ENCODE peak calls at places on chromosomes 16 and 17, in ten cellular contexts. R is WTC11, A is dorsolateral prefrontal cortex, O is thoracic aorta, P is foreskin fibroblast, J is gastrocnemius medialis, Q is stomach, D is glutamatergic neuron, V is A549, S is GM23338. K is an unnamed sample.

GRCh38 chr17:12672944-12673343 is 7.3 kb downstream of the MYOCD start:
- DNase-seq in Q (no peak), J (no peak), A (no peak), D (no peak), S (no peak), P (no peak), V (no peak), O (no peak), R (no peak), K (no peak)

GRCh38 chr16:56662357-56663354 is 4.9 kb downstream of the MT1F start:
- DNase-seq in P (no peak), V (no peak), O (no peak), D (no peak), R (no peak), A (no peak), Q (no peak), J (no peak), S (peak), K (no peak)

GRCh38 chr17:42908872-42909700 is 8.5 kb downstream of the G6PC1 start:
- DNase-seq in V (no peak), Q (no peak), O (no peak), R (no peak), J (no peak), S (no peak), P (peak), A (no peak), D (no peak), K (no peak)

GRCh38 chr17:4090898-4091297 is 51.9 kb downstream of the ZZEF1 start:
- DNase-seq in S (no peak), D (no peak), V (no peak), J (peak), Q (no peak), A (no peak), R (no peak), O (no peak), P (peak), K (peak)

GRCh38 chr16:22300427-22301071 is 3.3 kb downstream of the POLR3E start:
- DNase-seq in V (peak), P (peak), D (peak), R (peak), J (peak), Q (peak), A (peak), S (peak), O (no peak), K (peak)

GRCh38 chr17:15086776-15087175 is 178.3 kb downstream of the PMP22 start:
- DNase-seq in O (no peak), D (no peak), S (peak), Q (no peak), V (no peak), J (no peak), P (no peak), R (no peak), A (no peak), K (no peak)

GRCh38 chr16:29307598-29308507 is 98.7 kb downstream of the NPIPB11 start:
- DNase-seq in Q (no peak), S (no peak), D (no peak), R (no peak), V (peak), A (no peak), P (peak), J (no peak), O (no peak), K (no peak)

GRCh38 chr16:89540557-89540956 is 19.9 kb upstream of the RPL13 start:
- DNase-seq in Q (no peak), O (no peak), R (no peak), D (no peak), S (no peak), V (no peak), P (no peak), J (no peak), A (no peak), K (no peak)

GRCh38 chr16:2752850-2753522 is 548 bp downstream of the SRRM2 start:
- DNase-seq in V (peak), P (peak), R (no peak), A (peak), Q (peak), D (peak), J (peak), O (no peak), S (peak), K (peak)

GRCh38 chr17:59848778-59849177 is 44.0 kb downstream of the TUBD1 start:
- DNase-seq in S (no peak), P (peak), R (no peak), O (no peak), J (peak), D (no peak), A (no peak), V (no peak), Q (peak), K (peak)

GRCh38 chr17:19728114-19728495 is 11.7 kb upstream of the SLC47A2 start:
- DNase-seq in O (peak), Q (peak), P (peak), R (no peak), D (no peak), V (peak), S (no peak), A (peak), J (peak), K (peak)

GRCh38 chr16:49600541-49600940 is 226.9 kb downstream of the C16orf78 start:
- DNase-seq in Q (peak), R (no peak), J (no peak), S (no peak), O (no peak), A (no peak), D (no peak), P (no peak), V (no peak), K (no peak)

GRCh38 chr16:27204232-27204915 is 1.0 kb downstream of the KDM8 start:
- DNase-seq in A (no peak), D (no peak), O (no peak), S (peak), Q (no peak), V (no peak), R (no peak), J (peak), P (no peak), K (no peak)

GRCh38 chr16:72301416-72302048 is 129.6 kb upstream of the PMFBP1 start:
- DNase-seq in O (no peak), R (no peak), Q (no peak), P (no peak), J (no peak), A (no peak), D (no peak), S (no peak), V (no peak), K (no peak)

GRCh38 chr17:16425202-16425601 is 9.8 kb downstream of the TRPV2 start:
- DNase-seq in S (no peak), Q (no peak), A (no peak), V (no peak), O (no peak), D (no peak), P (no peak), R (no peak), J (no peak), K (no peak)

GRCh38 chr16:80407265-80407987 is 133.4 kb upstream of the DYNLRB2 start:
- DNase-seq in O (no peak), A (no peak), V (no peak), D (no peak), Q (no peak), P (no peak), R (no peak), J (no peak), S (no peak), K (no peak)

GRCh38 chr17:37081287-37081686 is 132.5 kb downstream of the AATF start:
- DNase-seq in R (no peak), P (no peak), Q (no peak), J (no peak), O (no peak), A (no peak), S (peak), D (no peak), V (peak), K (no peak)

GRCh38 chr16:30185683-30186421 is 2.5 kb downstream of the CORO1A start:
- DNase-seq in S (peak), D (peak), J (no peak), R (no peak), O (no peak), Q (peak), P (no peak), A (no peak), V (no peak), K (no peak)

GRCh38 chr17:33520404-33521032 is 227.4 kb upstream of the ASIC2 start:
- DNase-seq in A (no peak), S (peak), Q (peak), V (peak), P (no peak), D (peak), J (no peak), O (no peak), R (peak), K (peak)

GRCh38 chr17:33519692-33520091 is 226.6 kb upstream of the ASIC2 start:
- DNase-seq in V (no peak), D (no peak), Q (no peak), O (no peak), R (no peak), P (no peak), A (no peak), J (no peak), S (no peak), K (no peak)

GRCh38 chr17:33523577-33523981 is 230.5 kb upstream of the ASIC2 start:
- DNase-seq in V (no peak), S (no peak), J (peak), D (no peak), O (no peak), Q (no peak), P (no peak), A (peak), R (no peak), K (peak)

GRCh38 chr17:33521784-33522183 is 228.7 kb upstream of the ASIC2 start:
- DNase-seq in O (no peak), D (peak), R (peak), A (no peak), J (no peak), Q (no peak), P (no peak), V (no peak), S (peak), K (no peak)

GRCh38 chr17:33522623-33523022 is 229.5 kb upstream of the ASIC2 start:
- DNase-seq in P (no peak), A (no peak), V (no peak), R (peak), D (peak), S (peak), Q (no peak), O (no peak), J (no peak), K (no peak)
- TF ChIP-seq CTCF in P (no peak), A (no peak), V (no peak), R (no peak), D (no peak), S (peak), Q (no peak), O (no peak), J (no peak), K (no peak)

GRCh38 chr17:8572767-8573166 is 57.8 kb downstream of the MYH10 start:
- DNase-seq in S (no peak), Q (no peak), P (peak), D (no peak), O (no peak), J (no peak), R (no peak), A (no peak), V (no peak), K (peak)
- TF ChIP-seq CTCF in S (no peak), Q (no peak), P (no peak), D (no peak), O (no peak), J (peak), R (no peak), A (peak), V (peak), K (peak)

DNA sequence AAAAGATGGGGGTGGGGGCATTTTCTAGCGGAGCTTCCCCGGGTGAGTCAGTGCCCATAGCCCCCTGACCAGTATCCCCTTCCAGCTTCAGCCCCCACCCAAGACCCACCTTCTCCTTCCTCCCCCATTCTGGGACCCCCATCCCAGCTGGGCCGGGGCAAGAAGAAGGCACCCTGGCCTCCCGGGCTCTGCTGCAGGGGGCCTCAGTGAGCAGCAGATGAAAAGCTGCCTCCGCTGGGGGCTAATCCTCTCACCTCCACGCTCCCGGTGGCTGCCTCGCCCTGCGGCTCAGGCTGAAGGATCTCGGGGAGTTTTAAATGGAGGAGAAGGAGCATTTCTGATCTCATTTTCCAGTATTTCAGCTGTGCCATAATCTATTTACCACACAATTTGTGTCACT is 313.5 kb upstream of the TNRC6C start:
- DNase-seq in P (no peak), D (no peak), V (no peak), J (peak), O (no peak), Q (no peak), A (no peak), S (peak), R (peak), K (no peak)
- TF ChIP-seq CTCF in P (no peak), D (no peak), V (no peak), J (peak), O (no peak), Q (no peak), A (no peak), S (peak), R (no peak), K (no peak)

GRCh38 chr17:65799869-65800268 is 238.4 kb upstream of the AXIN2 start:
- DNase-seq in S (no peak), O (no peak), J (no peak), A (no peak), P (no peak), V (no peak), R (no peak), D (no peak), Q (no peak), K (no peak)

GRCh38 chr17:65797101-65797500 is 235.7 kb upstream of the AXIN2 start:
- DNase-seq in S (no peak), R (no peak), V (no peak), D (no peak), P (peak), J (no peak), O (no peak), A (no peak), Q (no peak), K (no peak)

GRCh38 chr17:65800655-65801054 is 239.2 kb upstream of the AXIN2 start:
- DNase-seq in Q (no peak), R (no peak), J (no peak), O (no peak), A (no peak), D (no peak), S (no peak), P (no peak), V (no peak), K (no peak)

GRCh38 chr17:65799454-65799853 is 238.0 kb upstream of the AXIN2 start:
- DNase-seq in P (no peak), D (no peak), V (no peak), A (no peak), O (no peak), R (no peak), Q (no peak), J (no peak), S (no peak), K (no peak)

GRCh38 chr17:65797809-65798208 is 236.4 kb upstream of the AXIN2 start:
- DNase-seq in A (no peak), D (no peak), J (no peak), R (peak), V (peak), O (no peak), S (peak), Q (no peak), P (no peak), K (no peak)
- TF ChIP-seq CTCF in A (no peak), D (peak), J (no peak), R (peak), V (no peak), O (no peak), S (peak), Q (no peak), P (no peak), K (no peak)

GRCh38 chr17:11142231-11142630 is 98.8 kb upstream of the SHISA6 start:
- DNase-seq in J (no peak), R (no peak), D (no peak), S (no peak), P (no peak), A (no peak), V (no peak), Q (no peak), O (no peak), K (no peak)
- TF ChIP-seq CTCF in J (no peak), R (no peak), D (no peak), S (no peak), P (no peak), A (no peak), V (no peak), Q (no peak), O (no peak), K (no peak)

DNA sequence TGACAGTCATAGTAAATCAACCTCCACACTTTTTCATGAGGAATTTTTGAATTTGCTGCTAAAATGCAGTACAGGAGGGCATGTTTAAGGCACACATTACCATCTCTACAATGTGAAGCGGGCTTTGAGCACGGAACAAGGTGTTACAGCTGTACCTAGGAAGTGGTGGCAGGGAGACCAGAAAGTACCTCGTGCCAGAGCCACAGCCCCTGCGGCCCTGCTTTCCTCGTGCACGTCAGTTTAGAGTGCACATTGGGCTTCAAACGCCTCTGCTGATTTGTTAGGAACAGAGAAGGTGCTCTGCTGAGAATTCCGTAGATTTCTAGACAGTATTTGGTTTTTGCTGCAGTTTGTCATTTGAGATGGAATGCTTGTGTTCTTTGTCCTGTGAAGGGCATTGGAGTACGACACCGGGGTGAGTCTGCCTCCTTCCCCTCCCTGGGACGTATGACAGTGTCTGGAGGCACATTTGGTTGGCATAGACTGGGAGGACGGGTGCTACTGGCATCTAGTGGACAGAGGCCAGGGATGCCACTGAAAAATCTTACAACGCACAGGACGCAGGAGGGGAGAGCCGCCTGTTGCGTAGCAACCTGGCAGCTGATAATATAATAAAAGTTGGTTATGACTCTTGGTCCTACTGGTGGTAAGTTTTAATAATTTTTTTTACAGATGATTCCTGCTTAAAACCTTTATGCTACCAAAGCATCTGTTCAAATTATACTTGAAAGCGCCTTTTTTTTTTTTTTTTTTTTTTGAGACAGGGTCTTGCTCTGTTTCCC is 9.1 kb downstream of the FOXK2 start:
- DNase-seq in D (no peak), A (peak), V (peak), S (no peak), R (no peak), P (peak), Q (peak), O (peak), J (peak), K (peak)
- TF ChIP-seq CTCF in D (no peak), A (peak), V (peak), S (peak), R (no peak), P (peak), Q (no peak), O (peak), J (peak), K (peak)

GRCh38 chr17:66841328-66841727 is 6.4 kb downstream of the CACNG5 start:
- DNase-seq in S (peak), O (no peak), D (no peak), R (no peak), J (no peak), Q (no peak), A (no peak), P (no peak), V (no peak), K (no peak)
- TF ChIP-seq CTCF in S (no peak), O (no peak), D (no peak), R (no peak), J (no peak), Q (no peak), A (no peak), P (no peak), V (no peak), K (no peak)

DNA sequence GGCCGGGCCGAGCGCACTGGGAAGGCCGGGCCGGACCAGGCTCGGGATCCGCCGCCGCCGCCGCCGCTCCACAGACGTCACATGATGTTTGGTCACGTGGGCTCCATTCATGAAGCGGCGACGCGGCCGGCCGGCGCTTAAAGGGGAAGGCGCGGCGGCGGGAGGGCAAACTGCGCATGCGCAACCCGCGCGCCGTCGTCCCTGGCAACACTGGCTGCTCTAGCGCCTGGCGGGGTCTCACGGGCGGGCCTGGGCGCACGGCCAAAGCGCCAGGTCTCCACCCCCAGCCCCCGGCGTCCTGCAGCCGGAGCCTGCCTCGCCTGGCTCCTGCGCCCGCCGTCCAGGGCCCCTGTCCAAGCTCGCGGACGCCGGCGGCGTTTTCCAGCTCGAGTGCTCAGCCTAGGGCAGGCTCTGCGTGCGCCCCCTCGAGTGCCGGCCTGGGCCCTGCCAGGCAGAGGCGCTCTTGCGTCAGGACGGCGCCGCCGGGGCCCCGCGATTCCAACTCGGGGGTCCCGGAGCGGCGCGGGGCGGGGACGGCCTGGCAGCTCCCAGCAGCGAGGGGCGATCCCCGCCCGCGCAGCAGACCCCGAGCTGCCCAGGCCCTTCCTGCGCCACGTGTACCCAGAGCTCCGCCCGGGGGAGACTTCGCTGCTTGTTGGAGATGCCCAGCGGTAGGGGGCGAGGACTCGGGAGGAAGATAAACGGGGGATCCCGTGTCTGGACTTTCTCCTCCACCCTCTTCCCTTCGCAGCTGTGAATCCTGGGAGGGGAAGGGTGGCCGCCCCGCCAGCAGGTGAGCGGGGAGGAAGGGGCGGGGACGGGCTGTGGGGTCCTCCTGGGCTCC is at the start of gene MAFG:
- DNase-seq in A (peak), O (peak), R (peak), V (peak), P (peak), S (peak), J (peak), Q (peak), D (peak), K (peak)
- TF ChIP-seq CTCF in A (no peak), O (peak), R (no peak), V (peak), P (peak), S (peak), J (peak), Q (peak), D (peak), K (peak)

GRCh38 chr17:74785096-74785980 is 9.2 kb upstream of the NAT9 start:
- DNase-seq in D (no peak), V (no peak), O (no peak), J (no peak), A (no peak), R (no peak), Q (no peak), S (no peak), P (no peak), K (no peak)
- TF ChIP-seq CTCF in D (no peak), V (no peak), O (no peak), J (no peak), A (no peak), R (no peak), Q (no peak), S (no peak), P (no peak), K (no peak)